ENCODE peak calls at places on chromosomes 7 and 10, in six cellular contexts. Q is PC-9, C is astrocyte, Z is MM.1S, H is mammary epithelial cell, X is endothelial cell of umbilical vein. N is an unnamed sample.

GRCh38 chr10:29246449-29246848 is 42.4 kb upstream of the LYZL1 start:
- DNase-seq in Q (no peak), C (no peak), Z (no peak), H (no peak), X (no peak), N (no peak)

GRCh38 chr10:86711957-86712708 is 43.8 kb downstream of the LDB3 start:
- DNase-seq in Q (peak), C (peak), Z (peak), H (peak), X (no peak), N (peak)

GRCh38 chr7:43612128-43612527 is 29.2 kb downstream of the STK17A start:
- DNase-seq in Q (no peak), C (peak), Z (no peak), H (no peak), X (no peak), N (no peak)

GRCh38 chr10:48604408-48605263 is at the start of gene ARHGAP22:
- DNase-seq in Q (peak), C (no peak), Z (peak), H (peak), X (peak), N (no peak)

GRCh38 chr7:139396323-139396951 is 36.7 kb downstream of the LUC7L2 start:
- DNase-seq in Q (no peak), C (peak), Z (no peak), H (peak), X (no peak), N (no peak)

GRCh38 chr7:150755473-150756099 is 18.4 kb downstream of the GIMAP5 start:
- DNase-seq in Q (no peak), C (no peak), Z (no peak), H (peak), X (peak), N (peak)

GRCh38 chr7:138981332-138982203 is at the start of gene KIAA1549:
- DNase-seq in Q (peak), C (peak), Z (peak), H (peak), X (peak), N (peak)

GRCh38 chr10:129494740-129495139 is 27.7 kb downstream of the MGMT start:
- DNase-seq in Q (no peak), C (no peak), Z (no peak), H (no peak), X (no peak), N (peak)

GRCh38 chr10:49578392-49578791 is 31.7 kb upstream of the SLC18A3 start:
- DNase-seq in Q (no peak), C (no peak), Z (no peak), H (no peak), X (no peak), N (no peak)

GRCh38 chr7:41873781-41874180 is 170.9 kb upstream of the INHBA start:
- DNase-seq in Q (no peak), C (no peak), Z (no peak), H (no peak), X (no peak), N (no peak)

GRCh38 chr7:92402920-92403759 is 44.1 kb upstream of the GATAD1 start:
- DNase-seq in Q (no peak), C (peak), Z (no peak), H (peak), X (no peak), N (no peak)

GRCh38 chr7:106598663-106599342 is 62.2 kb downstream of the CCDC71L start:
- DNase-seq in Q (peak), C (peak), Z (peak), H (peak), X (peak), N (peak)

GRCh38 chr10:1809139-1809755 is 71.9 kb upstream of the ADARB2 start:
- DNase-seq in Q (no peak), C (no peak), Z (no peak), H (peak), X (no peak), N (no peak)

GRCh38 chr10:8009031-8009430 is 45.5 kb upstream of the GATA3 start:
- DNase-seq in Q (no peak), C (no peak), Z (no peak), H (no peak), X (no peak), N (no peak)

GRCh38 chr7:123716877-123717276 is 31.9 kb downstream of the WASL start:
- DNase-seq in Q (no peak), C (no peak), Z (no peak), H (no peak), X (no peak), N (no peak)

GRCh38 chr7:159035571-159036073 is 109.0 kb downstream of the VIPR2 start:
- DNase-seq in Q (no peak), C (no peak), Z (no peak), H (no peak), X (no peak), N (no peak)

GRCh38 chr7:127821146-127821545 is 169.2 kb downstream of the SND1 start:
- DNase-seq in Q (no peak), C (no peak), Z (no peak), H (no peak), X (peak), N (no peak)

GRCh38 chr7:36209814-36210183 is 56.7 kb downstream of the EEPD1 start:
- DNase-seq in Q (no peak), C (no peak), Z (no peak), H (no peak), X (no peak), N (no peak)

GRCh38 chr7:100369105-100369504 is 4.2 kb upstream of the PILRA start:
- DNase-seq in Q (no peak), C (no peak), Z (peak), H (no peak), X (no peak), N (no peak)

GRCh38 chr10:116741391-116742351 is 695 bp downstream of the HSPA12A start:
- DNase-seq in Q (no peak), C (no peak), Z (no peak), H (no peak), X (no peak), N (no peak)

GRCh38 chr7:47578581-47579270 is 3.2 kb downstream of the TNS3 start:
- DNase-seq in Q (no peak), C (peak), Z (no peak), H (peak), X (peak), N (no peak)

GRCh38 chr7:147541261-147541660 is 1049.3 kb upstream of the C7orf33 start:
- DNase-seq in Q (no peak), C (no peak), Z (no peak), H (no peak), X (no peak), N (no peak)

GRCh38 chr10:101110856-101111523 is 20.1 kb upstream of the TLX1 start:
- DNase-seq in Q (peak), C (no peak), Z (no peak), H (no peak), X (no peak), N (no peak)

GRCh38 chr7:155969192-155969929 is 157.1 kb upstream of the SHH start:
- DNase-seq in Q (no peak), C (no peak), Z (no peak), H (no peak), X (no peak), N (no peak)

GRCh38 chr10:97915761-97916160 is 66.1 kb downstream of the GOLGA7B start:
- DNase-seq in Q (no peak), C (no peak), Z (no peak), H (no peak), X (no peak), N (no peak)

GRCh38 chr7:24521917-24522583 is 51.2 kb upstream of the PALS2 start:
- DNase-seq in Q (no peak), C (no peak), Z (no peak), H (no peak), X (no peak), N (no peak)

GRCh38 chr10:72086466-72087391 is 1.6 kb downstream of the SPOCK2 start:
- DNase-seq in Q (no peak), C (peak), Z (no peak), H (no peak), X (no peak), N (no peak)

GRCh38 chr10:86857097-86857825 is 100.2 kb downstream of the MMRN2 start:
- DNase-seq in Q (no peak), C (peak), Z (no peak), H (no peak), X (peak), N (peak)

GRCh38 chr7:137625197-137625596 is 221.6 kb downstream of the DGKI start:
- DNase-seq in Q (no peak), C (no peak), Z (no peak), H (no peak), X (no peak), N (peak)

GRCh38 chr10:61798711-61799110 is 102.8 kb upstream of the ARID5B start:
- DNase-seq in Q (no peak), C (no peak), Z (no peak), H (no peak), X (no peak), N (no peak)

DNA sequence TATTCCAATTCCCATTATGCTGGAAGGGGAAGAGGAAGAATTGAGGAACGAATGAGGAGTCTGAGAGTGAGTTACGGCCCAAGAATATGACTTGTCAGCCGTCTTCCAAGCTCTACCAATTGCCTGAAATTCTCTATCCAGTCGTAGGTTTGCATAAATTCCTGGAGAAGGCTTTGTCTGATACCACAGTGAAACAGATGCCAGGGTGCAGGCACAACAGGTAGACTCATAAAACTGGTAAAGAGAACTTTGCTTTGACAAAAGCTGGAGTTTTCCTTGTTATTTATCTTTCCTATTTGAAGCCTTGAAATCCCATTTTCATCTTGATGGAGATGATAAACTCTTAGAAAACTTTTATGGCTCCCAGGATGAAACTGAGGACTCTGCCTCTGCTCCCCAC is 251.2 kb downstream of the KCNMA1 start:
- DNase-seq in Q (no peak), C (no peak), Z (no peak), H (no peak), X (no peak), N (no peak)
- TF ChIP-seq EZH2 in Q (no peak), C (no peak), Z (no peak), H (no peak), X (no peak), N (no peak)

DNA sequence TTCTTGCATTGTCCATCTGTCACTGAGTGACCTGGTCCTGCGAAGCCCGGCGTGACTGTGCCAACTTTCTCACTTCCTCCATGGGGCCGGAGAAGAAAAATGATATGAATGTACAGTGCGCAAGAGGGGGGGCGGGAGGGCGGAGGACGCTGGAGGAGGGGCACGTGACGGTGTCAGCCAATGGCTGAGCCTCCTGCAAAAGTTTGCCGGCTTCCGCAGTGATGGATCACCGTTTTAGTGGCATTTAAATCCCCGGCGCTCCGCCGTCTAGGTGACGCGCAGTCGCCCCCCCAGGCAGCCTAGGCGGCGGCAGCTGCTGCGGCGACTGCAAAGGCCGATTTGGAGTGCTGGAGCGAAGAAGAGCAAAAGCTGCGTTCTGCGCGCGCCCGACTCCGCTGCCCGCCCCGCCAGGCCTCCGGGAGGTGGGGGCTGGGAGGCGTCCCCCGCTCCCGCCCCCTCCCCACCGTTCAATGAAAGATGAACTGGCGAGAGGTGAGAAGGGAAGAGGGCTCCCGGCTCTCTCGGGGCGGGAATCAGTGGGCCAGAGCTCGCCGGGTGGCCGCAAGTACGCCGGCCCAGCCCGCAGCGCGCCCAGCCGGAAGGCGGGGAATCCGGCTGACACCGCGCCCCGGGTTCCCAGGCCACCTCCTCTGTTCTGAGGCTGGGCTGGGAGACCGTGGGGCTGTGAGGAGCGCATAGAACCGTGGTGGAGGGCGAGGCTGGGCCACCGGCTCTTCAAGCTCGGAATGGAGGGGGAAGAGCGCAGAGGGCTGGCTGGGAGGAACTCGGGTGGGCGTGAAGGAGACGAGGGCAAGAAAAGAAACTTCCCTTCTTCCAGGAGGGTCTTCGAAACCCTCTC is at the start of gene HOXA1:
- DNase-seq in Q (no peak), C (peak), Z (peak), H (peak), X (peak), N (peak)
- H3K27ac ChIP-seq in Q (no peak), C (peak), Z (no peak), H (peak), X (peak), N (no peak)

DNA sequence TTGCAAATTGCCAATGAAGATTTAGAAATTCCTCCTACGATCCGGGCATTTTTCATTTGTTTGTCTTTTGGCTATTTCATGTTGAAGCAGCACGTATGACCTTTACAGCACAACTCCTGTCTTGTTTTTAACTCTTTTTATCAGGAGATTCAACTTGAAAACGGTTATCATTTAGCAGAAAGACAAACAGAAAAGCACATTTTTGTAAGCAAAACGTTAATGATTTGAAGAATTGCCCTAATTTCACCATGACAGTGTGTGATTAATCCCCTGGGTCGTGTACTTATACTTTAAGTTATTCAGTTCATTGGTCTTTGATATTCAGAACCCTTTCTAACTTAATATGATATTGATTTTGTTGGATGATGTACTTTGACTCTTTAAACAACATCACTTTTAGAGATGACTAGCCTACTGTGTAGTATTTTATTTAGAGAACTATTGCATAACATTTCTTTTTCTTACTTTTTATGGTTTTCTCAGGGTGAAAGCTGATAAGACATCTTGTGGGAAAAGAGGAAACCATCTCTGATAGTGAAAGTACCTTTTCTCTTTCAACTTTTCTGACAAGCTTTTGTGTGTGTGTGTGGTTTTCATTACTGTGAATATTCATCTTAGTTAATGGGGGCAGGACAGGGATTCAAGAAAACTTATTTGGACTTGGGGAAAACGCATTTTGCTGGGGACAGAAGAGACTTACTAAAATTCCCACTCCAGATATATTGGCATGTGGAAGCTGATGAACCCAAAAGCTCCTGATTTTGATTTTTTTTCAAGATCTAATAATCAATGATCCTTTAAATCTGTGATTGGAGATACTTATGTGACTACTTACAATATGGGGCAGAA is 8.1 kb downstream of the HHEX start:
- DNase-seq in Q (no peak), C (no peak), Z (no peak), H (no peak), X (peak), N (no peak)
- TF ChIP-seq EZH2 in Q (no peak), C (no peak), Z (no peak), H (no peak), X (no peak), N (no peak)

GRCh38 chr10:21746118-21746517 is 212.1 kb downstream of the MLLT10 start:
- DNase-seq in Q (no peak), C (no peak), Z (no peak), H (no peak), X (no peak), N (no peak)
- H3K27ac ChIP-seq in Q (no peak), C (no peak), Z (no peak), H (no peak), X (no peak), N (no peak)

N was measured in A673.